ENCODE peak calls at places on chromosomes 12 and 14, in nine cellular contexts. One of them, this sample, is unnamed.

GRCh38 chr12:5096241-5096880 is 52.7 kb downstream of the KCNA5 start:
- DNase-seq in effector memory CD4-positive, alpha-beta T cell: no peak
- DNase-seq in breast epithelium: no peak
- DNase-seq in neural progenitor cell: no peak
- DNase-seq in OCI-LY7: no peak
- DNase-seq in Karpas-422: no peak
- DNase-seq in psoas muscle: no peak
- DNase-seq in coronary artery: peak; percentile 74
- DNase-seq in suprapubic skin: no peak
- DNase-seq in this sample: no peak

GRCh38 chr14:74444866-74445265 is 18.9 kb upstream of the SYNDIG1L start:
- DNase-seq in effector memory CD4-positive, alpha-beta T cell: no peak
- DNase-seq in breast epithelium: no peak
- DNase-seq in neural progenitor cell: no peak
- DNase-seq in OCI-LY7: no peak
- DNase-seq in Karpas-422: no peak
- DNase-seq in psoas muscle: no peak
- DNase-seq in coronary artery: peak; percentile 9
- DNase-seq in suprapubic skin: no peak
- DNase-seq in this sample: no peak

GRCh38 chr12:121508533-121508932 is 72.3 kb downstream of the KDM2B start:
- DNase-seq in effector memory CD4-positive, alpha-beta T cell: no peak
- DNase-seq in breast epithelium: no peak
- DNase-seq in neural progenitor cell: no peak
- DNase-seq in OCI-LY7: no peak
- DNase-seq in Karpas-422: no peak
- DNase-seq in psoas muscle: no peak
- DNase-seq in coronary artery: no peak
- DNase-seq in suprapubic skin: no peak
- DNase-seq in this sample: no peak

GRCh38 chr12:44317651-44318126 is 481.8 kb downstream of the TMEM117 start:
- DNase-seq in effector memory CD4-positive, alpha-beta T cell: no peak
- DNase-seq in breast epithelium: no peak
- DNase-seq in neural progenitor cell: peak; percentile 65
- DNase-seq in OCI-LY7: peak; percentile 24
- DNase-seq in Karpas-422: peak; percentile 83
- DNase-seq in psoas muscle: no peak
- DNase-seq in coronary artery: no peak
- DNase-seq in suprapubic skin: no peak
- DNase-seq in this sample: no peak

GRCh38 chr14:99257673-99258221 is 14.2 kb downstream of the BCL11B start:
- DNase-seq in effector memory CD4-positive, alpha-beta T cell: no peak
- DNase-seq in breast epithelium: no peak
- DNase-seq in neural progenitor cell: no peak
- DNase-seq in OCI-LY7: no peak
- DNase-seq in Karpas-422: no peak
- DNase-seq in psoas muscle: no peak
- DNase-seq in coronary artery: no peak
- DNase-seq in suprapubic skin: no peak
- DNase-seq in this sample: no peak

GRCh38 chr12:78584695-78585094 is 279.9 kb upstream of the SYT1 start:
- DNase-seq in effector memory CD4-positive, alpha-beta T cell: no peak
- DNase-seq in breast epithelium: no peak
- DNase-seq in neural progenitor cell: peak; percentile 77
- DNase-seq in OCI-LY7: peak; percentile 43
- DNase-seq in Karpas-422: no peak
- DNase-seq in psoas muscle: no peak
- DNase-seq in coronary artery: no peak
- DNase-seq in suprapubic skin: no peak
- DNase-seq in this sample: no peak

GRCh38 chr12:132710422-132711168 is at the start of gene PGAM5:
- DNase-seq in effector memory CD4-positive, alpha-beta T cell: peak; percentile 89
- DNase-seq in breast epithelium: peak; percentile 80
- DNase-seq in neural progenitor cell: peak; percentile 87
- DNase-seq in OCI-LY7: peak; percentile 94
- DNase-seq in Karpas-422: peak; percentile 96
- DNase-seq in psoas muscle: peak; percentile 85
- DNase-seq in coronary artery: peak; percentile 83
- DNase-seq in suprapubic skin: peak; percentile 83
- DNase-seq in this sample: peak; percentile 41

GRCh38 chr14:100540926-100541620 is 46.1 kb downstream of the BEGAIN start:
- DNase-seq in effector memory CD4-positive, alpha-beta T cell: no peak
- DNase-seq in breast epithelium: no peak
- DNase-seq in neural progenitor cell: no peak
- DNase-seq in OCI-LY7: no peak
- DNase-seq in Karpas-422: no peak
- DNase-seq in psoas muscle: no peak
- DNase-seq in coronary artery: no peak
- DNase-seq in suprapubic skin: peak; percentile 51
- DNase-seq in this sample: no peak

GRCh38 chr12:126874427-126875026 is 1392.4 kb upstream of the TMEM132C start:
- DNase-seq in effector memory CD4-positive, alpha-beta T cell: peak; percentile 43
- DNase-seq in breast epithelium: no peak
- DNase-seq in neural progenitor cell: peak; percentile 83
- DNase-seq in OCI-LY7: peak; percentile 60
- DNase-seq in Karpas-422: peak; percentile 84
- DNase-seq in psoas muscle: peak; percentile 46
- DNase-seq in coronary artery: no peak
- DNase-seq in suprapubic skin: peak; percentile 65
- DNase-seq in this sample: no peak

GRCh38 chr14:91348861-91349465 is 68.7 kb downstream of the CCDC88C start:
- DNase-seq in effector memory CD4-positive, alpha-beta T cell: no peak
- DNase-seq in breast epithelium: no peak
- DNase-seq in neural progenitor cell: no peak
- DNase-seq in OCI-LY7: peak; percentile 21
- DNase-seq in Karpas-422: no peak
- DNase-seq in psoas muscle: no peak
- DNase-seq in coronary artery: no peak
- DNase-seq in suprapubic skin: no peak
- DNase-seq in this sample: no peak

GRCh38 chr12:49296836-49297694 is 2.1 kb downstream of the PRPH start:
- DNase-seq in effector memory CD4-positive, alpha-beta T cell: no peak
- DNase-seq in breast epithelium: no peak
- DNase-seq in neural progenitor cell: peak; percentile 80
- DNase-seq in OCI-LY7: no peak
- DNase-seq in Karpas-422: peak; percentile 81
- DNase-seq in psoas muscle: no peak
- DNase-seq in coronary artery: no peak
- DNase-seq in suprapubic skin: no peak
- DNase-seq in this sample: no peak

GRCh38 chr12:117377758-117378157 is 16.3 kb upstream of the NOS1 start:
- DNase-seq in effector memory CD4-positive, alpha-beta T cell: no peak
- DNase-seq in breast epithelium: no peak
- DNase-seq in neural progenitor cell: peak; percentile 31
- DNase-seq in OCI-LY7: peak; percentile 35
- DNase-seq in Karpas-422: peak; percentile 54
- DNase-seq in psoas muscle: no peak
- DNase-seq in coronary artery: no peak
- DNase-seq in suprapubic skin: no peak
- DNase-seq in this sample: no peak

GRCh38 chr12:51529586-51529985 is 61.4 kb upstream of the SCN8A start:
- DNase-seq in effector memory CD4-positive, alpha-beta T cell: no peak
- DNase-seq in breast epithelium: no peak
- DNase-seq in neural progenitor cell: no peak
- DNase-seq in OCI-LY7: no peak
- DNase-seq in Karpas-422: no peak
- DNase-seq in psoas muscle: no peak
- DNase-seq in coronary artery: no peak
- DNase-seq in suprapubic skin: no peak
- DNase-seq in this sample: no peak

GRCh38 chr12:22635812-22636211 is 10.8 kb downstream of the ETNK1 start:
- DNase-seq in effector memory CD4-positive, alpha-beta T cell: no peak
- DNase-seq in breast epithelium: no peak
- DNase-seq in neural progenitor cell: no peak
- DNase-seq in OCI-LY7: no peak
- DNase-seq in Karpas-422: no peak
- DNase-seq in psoas muscle: no peak
- DNase-seq in coronary artery: no peak
- DNase-seq in suprapubic skin: no peak
- DNase-seq in this sample: no peak

GRCh38 chr12:40584763-40585162 is 107.5 kb upstream of the CNTN1 start:
- DNase-seq in effector memory CD4-positive, alpha-beta T cell: no peak
- DNase-seq in breast epithelium: no peak
- DNase-seq in neural progenitor cell: no peak
- DNase-seq in OCI-LY7: no peak
- DNase-seq in Karpas-422: no peak
- DNase-seq in psoas muscle: no peak
- DNase-seq in coronary artery: no peak
- DNase-seq in suprapubic skin: no peak
- DNase-seq in this sample: no peak

GRCh38 chr14:74579447-74580274 is 32.4 kb downstream of the LTBP2 start:
- DNase-seq in effector memory CD4-positive, alpha-beta T cell: no peak
- DNase-seq in breast epithelium: no peak
- DNase-seq in neural progenitor cell: no peak
- DNase-seq in OCI-LY7: no peak
- DNase-seq in Karpas-422: no peak
- DNase-seq in psoas muscle: no peak
- DNase-seq in coronary artery: no peak
- DNase-seq in suprapubic skin: no peak
- DNase-seq in this sample: no peak

DNA sequence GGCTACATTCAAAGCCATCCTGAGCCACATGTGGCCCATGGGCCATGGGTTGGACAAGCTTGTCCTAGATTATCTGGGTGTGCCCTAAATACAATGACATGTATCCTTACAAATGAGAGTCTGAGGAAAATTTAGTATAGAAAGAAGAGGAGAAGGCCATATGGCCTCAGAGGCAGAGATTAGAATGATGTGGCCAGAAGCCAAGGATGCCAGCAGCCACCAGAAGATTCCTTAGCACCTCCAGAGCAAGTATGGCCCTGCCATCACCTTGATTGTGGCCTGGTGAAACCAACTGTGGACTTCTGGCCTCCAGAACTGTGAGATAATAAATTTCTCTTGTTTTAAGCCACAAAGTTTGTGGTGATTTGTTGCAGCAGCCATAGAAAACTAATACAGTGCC is 436.9 kb downstream of the RGS6 start:
- DNase-seq in effector memory CD4-positive, alpha-beta T cell: no peak
- DNase-seq in breast epithelium: no peak
- DNase-seq in neural progenitor cell: no peak
- DNase-seq in OCI-LY7: no peak
- DNase-seq in Karpas-422: no peak
- DNase-seq in psoas muscle: no peak
- DNase-seq in coronary artery: no peak
- DNase-seq in suprapubic skin: no peak
- DNase-seq in this sample: no peak
- H3K27ac ChIP-seq in effector memory CD4-positive, alpha-beta T cell: no peak overlapping the region
- H3K27ac ChIP-seq in breast epithelium: no peak overlapping the region
- H3K27ac ChIP-seq in neural progenitor cell: no peak overlapping the region
- H3K27ac ChIP-seq in OCI-LY7: no peak overlapping the region
- H3K27ac ChIP-seq in Karpas-422: no peak overlapping the region
- H3K27ac ChIP-seq in psoas muscle: no peak overlapping the region
- H3K27ac ChIP-seq in coronary artery: no peak overlapping the region
- H3K27ac ChIP-seq in suprapubic skin: no peak overlapping the region
- H3K27ac ChIP-seq in this sample: no peak overlapping the region

GRCh38 chr12:46149905-46150304 is 118.9 kb downstream of the SLC38A1 start:
- DNase-seq in effector memory CD4-positive, alpha-beta T cell: no peak
- DNase-seq in breast epithelium: no peak
- DNase-seq in neural progenitor cell: no peak
- DNase-seq in OCI-LY7: no peak
- DNase-seq in Karpas-422: no peak
- DNase-seq in psoas muscle: no peak
- DNase-seq in coronary artery: no peak
- DNase-seq in suprapubic skin: no peak
- DNase-seq in this sample: no peak
- H3K27ac ChIP-seq in effector memory CD4-positive, alpha-beta T cell: no peak overlapping the region
- H3K27ac ChIP-seq in breast epithelium: no peak overlapping the region
- H3K27ac ChIP-seq in neural progenitor cell: no peak overlapping the region
- H3K27ac ChIP-seq in OCI-LY7: no peak overlapping the region
- H3K27ac ChIP-seq in Karpas-422: no peak overlapping the region
- H3K27ac ChIP-seq in psoas muscle: no peak overlapping the region
- H3K27ac ChIP-seq in coronary artery: no peak overlapping the region
- H3K27ac ChIP-seq in suprapubic skin: no peak overlapping the region
- H3K27ac ChIP-seq in this sample: no peak overlapping the region

GRCh38 chr12:28158353-28158752 is 31.9 kb upstream of the CCDC91 start:
- DNase-seq in effector memory CD4-positive, alpha-beta T cell: no peak
- DNase-seq in breast epithelium: no peak
- DNase-seq in neural progenitor cell: no peak
- DNase-seq in OCI-LY7: no peak
- DNase-seq in Karpas-422: no peak
- DNase-seq in psoas muscle: no peak
- DNase-seq in coronary artery: no peak
- DNase-seq in suprapubic skin: no peak
- DNase-seq in this sample: no peak

GRCh38 chr12:28159688-28160087 is 30.6 kb upstream of the CCDC91 start:
- DNase-seq in effector memory CD4-positive, alpha-beta T cell: no peak
- DNase-seq in breast epithelium: no peak
- DNase-seq in neural progenitor cell: no peak
- DNase-seq in OCI-LY7: no peak
- DNase-seq in Karpas-422: no peak
- DNase-seq in psoas muscle: no peak
- DNase-seq in coronary artery: no peak
- DNase-seq in suprapubic skin: no peak
- DNase-seq in this sample: no peak

GRCh38 chr12:28164644-28165313 is 25.5 kb upstream of the CCDC91 start:
- DNase-seq in effector memory CD4-positive, alpha-beta T cell: no peak
- DNase-seq in breast epithelium: no peak
- DNase-seq in neural progenitor cell: no peak
- DNase-seq in OCI-LY7: no peak
- DNase-seq in Karpas-422: no peak
- DNase-seq in psoas muscle: no peak
- DNase-seq in coronary artery: no peak
- DNase-seq in suprapubic skin: no peak
- DNase-seq in this sample: no peak

GRCh38 chr12:28161697-28162096 is 28.6 kb upstream of the CCDC91 start:
- DNase-seq in effector memory CD4-positive, alpha-beta T cell: no peak
- DNase-seq in breast epithelium: no peak
- DNase-seq in neural progenitor cell: no peak
- DNase-seq in OCI-LY7: no peak
- DNase-seq in Karpas-422: no peak
- DNase-seq in psoas muscle: no peak
- DNase-seq in coronary artery: no peak
- DNase-seq in suprapubic skin: no peak
- DNase-seq in this sample: no peak

GRCh38 chr12:28162697-28163096 is 27.6 kb upstream of the CCDC91 start:
- DNase-seq in effector memory CD4-positive, alpha-beta T cell: no peak
- DNase-seq in breast epithelium: no peak
- DNase-seq in neural progenitor cell: no peak
- DNase-seq in OCI-LY7: no peak
- DNase-seq in Karpas-422: no peak
- DNase-seq in psoas muscle: no peak
- DNase-seq in coronary artery: no peak
- DNase-seq in suprapubic skin: no peak
- DNase-seq in this sample: no peak
- H3K27ac ChIP-seq in effector memory CD4-positive, alpha-beta T cell: no peak overlapping the region
- H3K27ac ChIP-seq in breast epithelium: no peak overlapping the region
- H3K27ac ChIP-seq in neural progenitor cell: no peak overlapping the region
- H3K27ac ChIP-seq in OCI-LY7: no peak overlapping the region
- H3K27ac ChIP-seq in Karpas-422: no peak overlapping the region
- H3K27ac ChIP-seq in psoas muscle: no peak overlapping the region
- H3K27ac ChIP-seq in coronary artery: no peak overlapping the region
- H3K27ac ChIP-seq in suprapubic skin: no peak overlapping the region
- H3K27ac ChIP-seq in this sample: no peak overlapping the region

DNA sequence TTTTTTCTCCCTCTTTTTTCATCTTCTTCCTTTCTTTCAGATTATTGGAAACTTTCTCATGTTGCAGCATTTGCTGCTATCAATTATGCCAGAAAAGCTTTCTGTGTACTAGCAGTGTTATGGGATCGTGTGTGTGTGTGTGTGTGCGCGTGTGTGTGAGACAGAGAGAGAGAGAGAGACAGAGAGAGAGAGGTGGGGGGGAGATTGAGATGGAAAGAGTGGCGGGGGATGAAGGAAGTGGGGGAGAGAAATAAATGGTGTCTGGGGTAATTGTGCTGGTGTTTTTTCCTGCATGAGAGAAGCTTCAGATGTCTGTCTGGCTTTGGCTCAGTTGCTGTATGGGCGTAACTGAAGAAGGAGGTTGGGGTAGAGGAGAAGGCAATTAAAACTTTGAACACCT is 268.9 kb downstream of the RAD51B start:
- DNase-seq in effector memory CD4-positive, alpha-beta T cell: no peak
- DNase-seq in breast epithelium: no peak
- DNase-seq in neural progenitor cell: peak; percentile 18
- DNase-seq in OCI-LY7: no peak
- DNase-seq in Karpas-422: no peak
- DNase-seq in psoas muscle: no peak
- DNase-seq in coronary artery: no peak
- DNase-seq in suprapubic skin: no peak
- DNase-seq in this sample: no peak
- H3K27ac ChIP-seq in effector memory CD4-positive, alpha-beta T cell: no peak overlapping the region
- H3K27ac ChIP-seq in breast epithelium: no peak overlapping the region
- H3K27ac ChIP-seq in neural progenitor cell: no peak overlapping the region
- H3K27ac ChIP-seq in OCI-LY7: no peak overlapping the region
- H3K27ac ChIP-seq in Karpas-422: no peak overlapping the region
- H3K27ac ChIP-seq in psoas muscle: peak overlapping the region; percentile 24
- H3K27ac ChIP-seq in coronary artery: no peak overlapping the region
- H3K27ac ChIP-seq in suprapubic skin: peak overlapping the region; percentile 51
- H3K27ac ChIP-seq in this sample: peak overlapping the region; percentile 58

This sample was measured in caudate nucleus.